ENCODE peak calls at places on chromosomes 11 and 22, in six cellular contexts. W is tibial nerve, C is left ventricle myocardium inferior, V is testis, A is ascending aorta, Q is OCI-LY7. G is an unnamed sample.

GRCh38 chr11:8831861-8832260 is 79.1 kb upstream of the AKIP1 start:
- DNase-seq in W (no peak), C (no peak), V (no peak), A (no peak), Q (no peak), G (no peak)

GRCh38 chr11:30917859-30918478 is 331.8 kb upstream of the MPPED2 start:
- DNase-seq in W (peak), C (no peak), V (peak), A (no peak), Q (peak), G (no peak)

GRCh38 chr11:117808768-117809167 is 11.8 kb upstream of the DSCAML1 start:
- DNase-seq in W (no peak), C (no peak), V (no peak), A (no peak), Q (no peak), G (no peak)

GRCh38 chr11:38136887-38137286 is 1538.9 kb upstream of the RAG2 start:
- DNase-seq in W (no peak), C (no peak), V (no peak), A (no peak), Q (no peak), G (no peak)

GRCh38 chr11:73156686-73157085 is 14.6 kb upstream of the FCHSD2 start:
- DNase-seq in W (no peak), C (no peak), V (no peak), A (no peak), Q (no peak), G (no peak)

GRCh38 chr11:69014084-69014935 is 1.3 kb upstream of the MRGPRF start:
- DNase-seq in W (no peak), C (peak), V (peak), A (no peak), Q (no peak), G (no peak)

GRCh38 chr11:61298663-61299244 is 3.6 kb upstream of the VWCE start:
- DNase-seq in W (no peak), C (no peak), V (no peak), A (no peak), Q (no peak), G (no peak)

GRCh38 chr11:96567193-96567592 is 177.4 kb downstream of the JRKL start:
- DNase-seq in W (no peak), C (no peak), V (no peak), A (no peak), Q (no peak), G (no peak)

GRCh38 chr11:72764503-72764902 is 12.3 kb upstream of the ARAP1 start:
- DNase-seq in W (no peak), C (no peak), V (no peak), A (no peak), Q (no peak), G (no peak)

GRCh38 chr11:65524747-65525658 is at the start of gene SCYL1:
- DNase-seq in W (peak), C (peak), V (peak), A (peak), Q (peak), G (peak)

GRCh38 chr22:33684059-33684458 is 236.2 kb downstream of the LARGE1 start:
- DNase-seq in W (no peak), C (no peak), V (no peak), A (no peak), Q (no peak), G (no peak)

GRCh38 chr11:104159356-104159755 is 4.6 kb downstream of the PDGFD start:
- DNase-seq in W (no peak), C (no peak), V (no peak), A (no peak), Q (no peak), G (no peak)

GRCh38 chr22:40668611-40669390 is 10.5 kb upstream of the MCHR1 start:
- DNase-seq in W (no peak), C (no peak), V (no peak), A (no peak), Q (no peak), G (no peak)

GRCh38 chr11:74634537-74634936 is 42.2 kb downstream of the POLD3 start:
- DNase-seq in W (no peak), C (no peak), V (no peak), A (no peak), Q (no peak), G (no peak)

GRCh38 chr11:34173050-34173449 is 67.6 kb downstream of the NAT10 start:
- DNase-seq in W (no peak), C (no peak), V (no peak), A (no peak), Q (no peak), G (no peak)

GRCh38 chr11:115687934-115688333 is 183.7 kb upstream of the CADM1 start:
- DNase-seq in W (no peak), C (no peak), V (no peak), A (no peak), Q (no peak), G (no peak)

GRCh38 chr11:114068327-114068726 is 8.8 kb downstream of the ZBTB16 start:
- DNase-seq in W (no peak), C (no peak), V (no peak), A (no peak), Q (no peak), G (no peak)

GRCh38 chr11:103317118-103317517 is 207.9 kb downstream of the DYNC2H1 start:
- DNase-seq in W (no peak), C (no peak), V (no peak), A (no peak), Q (no peak), G (no peak)

GRCh38 chr11:68004551-68005335 is 846 bp upstream of the UNC93B1 start:
- DNase-seq in W (no peak), C (no peak), V (no peak), A (no peak), Q (no peak), G (peak)

GRCh38 chr11:65130631-65131416 is 3.5 kb downstream of the SYVN1 start:
- DNase-seq in W (no peak), C (no peak), V (no peak), A (peak), Q (peak), G (no peak)

GRCh38 chr11:93571612-93572011 is 28.4 kb upstream of the SMCO4 start:
- DNase-seq in W (no peak), C (no peak), V (no peak), A (no peak), Q (no peak), G (no peak)

GRCh38 chr11:35424157-35424945 is 5.0 kb upstream of the SLC1A2 start:
- DNase-seq in W (no peak), C (no peak), V (no peak), A (no peak), Q (no peak), G (no peak)

GRCh38 chr11:80898910-80899309 is 1458.1 kb upstream of the TENM4 start:
- DNase-seq in W (no peak), C (no peak), V (no peak), A (no peak), Q (no peak), G (no peak)

GRCh38 chr11:36035999-36036398 is 92.1 kb downstream of the LDLRAD3 start:
- DNase-seq in W (no peak), C (no peak), V (no peak), A (no peak), Q (no peak), G (no peak)

GRCh38 chr11:2940930-2941821 is 12.0 kb upstream of the PHLDA2 start:
- DNase-seq in W (no peak), C (no peak), V (no peak), A (peak), Q (no peak), G (no peak)
- H3K27ac ChIP-seq in W (peak), C (peak), V (no peak), A (peak), Q (no peak), G (no peak)

GRCh38 chr11:18633256-18634139 is 644 bp downstream of the SPTY2D1 start:
- DNase-seq in W (no peak), C (no peak), V (peak), A (no peak), Q (peak), G (no peak)
- H3K27ac ChIP-seq in W (peak), C (peak), V (peak), A (peak), Q (peak), G (peak)

DNA sequence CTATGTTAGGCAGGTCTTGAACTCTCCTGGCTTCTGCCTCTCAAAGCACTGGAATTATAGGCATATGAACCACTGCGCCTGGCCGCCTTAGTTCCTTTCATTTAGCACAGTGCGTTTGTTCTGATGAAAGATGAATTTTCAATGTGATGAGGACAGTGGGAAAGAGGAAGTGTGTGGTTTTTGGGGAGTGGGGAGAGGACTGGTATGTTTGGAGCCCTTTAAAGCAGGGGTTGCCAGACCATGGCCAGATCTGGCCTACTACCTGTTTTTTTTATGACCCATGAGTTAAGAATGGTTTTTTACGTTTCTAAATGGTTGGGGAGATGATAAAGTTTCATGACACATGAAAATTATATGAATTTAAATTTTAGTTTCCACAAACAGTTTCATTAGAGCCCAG is 12.5 kb downstream of the ATXN10 start:
- DNase-seq in W (no peak), C (no peak), V (no peak), A (no peak), Q (no peak), G (no peak)
- H3K27ac ChIP-seq in W (no peak), C (no peak), V (no peak), A (peak), Q (no peak), G (no peak)

GRCh38 chr22:36770946-36771340 is 5.0 kb downstream of the IFT27 start:
- DNase-seq in W (no peak), C (no peak), V (no peak), A (no peak), Q (no peak), G (no peak)
- H3K27ac ChIP-seq in W (no peak), C (no peak), V (no peak), A (no peak), Q (no peak), G (no peak)